ENCODE peak calls at places on chromosomes 13 and 19, in four cellular contexts. G, X, Z and Y are unnamed samples.

GRCh38 chr13:41409611-41410010 is 47.7 kb upstream of the RGCC start:
- DNase-seq in G (no peak), X (peak; percentile 41), Z (no peak), Y (no peak)

GRCh38 chr13:74062933-74063332 is 71.3 kb downstream of the KLF12 start:
- DNase-seq in G (no peak), X (no peak), Z (peak; percentile 25), Y (no peak)

GRCh38 chr19:1590641-1591397 is 1.8 kb downstream of the MBD3 start:
- DNase-seq in G (no peak), Z (no peak), X (no peak), Y (no peak)

GRCh38 chr13:49020328-49020727 is 44.6 kb downstream of the FNDC3A start:
- DNase-seq in X (no peak), G (no peak), Z (no peak), Y (no peak)

GRCh38 chr19:51551673-51552440 is 19.2 kb upstream of the ZNF175 start:
- DNase-seq in X (no peak), Z (no peak), G (no peak), Y (no peak)

GRCh38 chr19:24046550-24046949 is 40.4 kb upstream of the ZNF254 start:
- DNase-seq in G (no peak), Z (no peak), X (no peak), Y (no peak)

GRCh38 chr13:26007774-26008173 is 44.0 kb downstream of the SHISA2 start:
- DNase-seq in Z (no peak), X (no peak), G (no peak), Y (no peak)

GRCh38 chr19:55473613-55474012 is 2.8 kb upstream of the ZNF628 start:
- DNase-seq in X (no peak), G (no peak), Z (no peak), Y (no peak)

GRCh38 chr19:19482785-19483625 is 32.3 kb downstream of the TSSK6 start:
- DNase-seq in G (no peak), Z (no peak), X (no peak), Y (no peak)

GRCh38 chr13:63433546-63434150 is 2018.0 kb upstream of the PCDH20 start:
- DNase-seq in G (no peak), Z (no peak), X (peak; percentile 7), Y (no peak)

GRCh38 chr13:87893982-87894527 is 222.9 kb downstream of the SLITRK5 start:
- DNase-seq in X (no peak), G (no peak), Z (no peak), Y (no peak)

GRCh38 chr13:25602206-25602605 is 230.4 kb downstream of the ATP8A2 start:
- DNase-seq in Z (no peak), G (no peak), X (no peak), Y (no peak)

GRCh38 chr19:45451181-45451849 is 16.5 kb upstream of the FOSB start:
- DNase-seq in Z (no peak), X (peak; percentile 81), G (no peak), Y (no peak)

GRCh38 chr19:5705552-5705951 is 14.4 kb downstream of the LONP1 start:
- DNase-seq in Z (no peak), G (no peak), X (no peak), Y (no peak)

GRCh38 chr19:34555447-34555846 is 73.9 kb downstream of the WTIP start:
- DNase-seq in Z (no peak), X (peak; percentile 9), G (no peak), Y (no peak)

GRCh38 chr13:50644081-50644871 is 199.2 kb downstream of the DLEU7 start:
- DNase-seq in X (peak; percentile 73), G (no peak), Z (no peak), Y (no peak)

GRCh38 chr13:30819136-30819875 is 84.0 kb downstream of the ALOX5AP start:
- DNase-seq in G (no peak), X (no peak), Z (no peak), Y (no peak)

GRCh38 chr19:48363500-48363809 is 285 bp downstream of the TMEM143 start:
- DNase-seq in X (no peak), Z (peak; percentile 87), G (peak; percentile 36), Y (no peak)

GRCh38 chr19:5369962-5370367 is 29.4 kb upstream of the PTPRS start:
- DNase-seq in Z (no peak), X (no peak), G (peak; percentile 48), Y (no peak)

GRCh38 chr13:91592050-91593014 is 193.9 kb downstream of the GPC5 start:
- DNase-seq in Z (no peak), G (no peak), X (no peak), Y (no peak)

GRCh38 chr13:107392205-107392604 is 823.1 kb downstream of the LIG4 start:
- DNase-seq in X (no peak), G (no peak), Z (no peak), Y (no peak)

GRCh38 chr13:39600766-39601165 is 2.2 kb downstream of the LHFPL6 start:
- DNase-seq in Z (no peak), X (no peak), G (no peak), Y (no peak)

GRCh38 chr13:36850790-36851438 is 31.9 kb downstream of the RFXAP start:
- DNase-seq in X (no peak), Z (no peak), G (no peak), Y (no peak)

GRCh38 chr13:50015750-50016149 is 506 bp downstream of the KCNRG start:
- DNase-seq in Z (no peak), X (no peak), G (no peak), Y (no peak)

GRCh38 chr19:15562861-15563260 is 52.2 kb upstream of the CYP4F8 start:
- DNase-seq in X (peak; percentile 26), Z (no peak), G (no peak), Y (no peak)

GRCh38 chr19:6740589-6741348 is 1.3 kb downstream of the TRIP10 start:
- DNase-seq in Z (peak; percentile 77), G (no peak), X (peak; percentile 35), Y (no peak)

GRCh38 chr13:31276386-31276785 is 76.6 kb downstream of the B3GLCT start:
- DNase-seq in Z (no peak), X (no peak), G (no peak), Y (no peak)

GRCh38 chr13:59750860-59751259 is 412.9 kb downstream of the DIAPH3 start:
- DNase-seq in X (peak; percentile 32), G (no peak), Z (no peak), Y (peak; percentile 34)
- TF ChIP-seq CTCF in X (no peak), G (no peak), Z (no peak), Y (no peak)

DNA sequence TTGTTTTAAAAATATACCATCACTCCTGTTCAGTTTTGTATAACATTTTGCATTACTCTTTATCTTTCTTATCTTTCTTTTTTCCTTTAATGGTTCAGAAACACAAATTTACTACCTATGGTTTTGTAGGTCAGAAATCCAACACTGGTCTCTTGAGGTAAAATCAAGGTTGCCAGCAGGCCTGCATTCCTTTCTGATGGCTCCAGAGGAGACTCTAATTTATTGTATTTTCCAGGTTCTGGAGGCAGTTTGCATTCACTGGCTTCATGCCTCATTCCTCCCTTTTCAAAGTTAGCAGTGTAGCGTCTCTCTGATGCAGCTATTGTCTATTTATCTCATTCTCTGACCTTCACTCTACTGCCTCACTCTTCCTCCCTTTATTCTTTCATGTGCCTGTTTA is 767.4 kb downstream of the SLITRK6 start:
- DNase-seq in G (no peak), X (no peak), Z (no peak), Y (no peak)
- TF ChIP-seq CTCF in G (no peak), X (no peak), Z (no peak), Y (no peak)

DNA sequence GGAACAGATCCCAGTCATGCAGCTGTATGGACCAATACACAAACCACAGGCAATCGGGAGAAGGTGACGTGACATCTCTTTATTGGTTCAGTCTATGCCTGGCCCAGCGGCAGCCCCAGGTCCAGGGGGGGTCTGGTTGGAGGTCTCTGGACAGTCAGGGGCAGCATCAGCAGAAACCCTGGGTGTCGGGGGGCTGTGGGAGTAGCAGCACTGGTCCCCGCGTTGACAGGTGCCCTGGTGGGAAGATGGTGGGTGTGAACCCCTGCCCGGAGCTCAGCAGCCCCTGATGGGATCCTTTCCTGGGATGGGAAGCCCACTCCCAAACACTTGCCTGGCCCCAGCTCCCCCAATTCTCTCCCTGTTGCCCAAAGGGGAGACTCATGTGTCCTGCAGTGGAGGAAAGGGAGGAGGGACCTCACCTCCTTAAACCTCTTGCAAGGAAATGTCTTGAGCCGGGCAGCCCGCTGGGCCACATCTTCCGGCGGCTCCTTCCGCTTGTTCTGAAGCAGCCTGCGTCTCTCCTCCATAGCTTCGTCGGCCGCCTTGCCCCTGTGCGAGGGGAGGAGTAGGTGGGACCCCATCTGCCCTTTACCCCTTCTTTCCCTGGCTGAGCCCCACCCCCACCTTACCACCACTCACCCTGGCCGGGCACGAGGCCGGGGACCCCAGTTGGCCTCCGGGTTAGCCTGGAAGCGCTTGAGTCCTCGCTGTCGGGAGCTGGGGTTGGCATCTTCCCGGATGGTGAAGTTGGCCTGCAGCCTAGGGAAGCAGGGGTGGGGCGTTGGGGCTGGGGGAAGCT is 2.4 kb upstream of the LYL1 start:
- DNase-seq in G (no peak), Z (peak; percentile 36), X (no peak), Y (no peak)
- TF ChIP-seq CTCF in G (no peak), Z (no peak), X (no peak), Y (no peak)

GRCh38 chr13:112136095-112136494 is 69.1 kb downstream of the SOX1 start:
- DNase-seq in G (no peak), X (no peak), Z (no peak), Y (no peak)
- TF ChIP-seq CTCF in G (no peak), X (no peak), Z (no peak), Y (no peak)

GRCh38 chr13:34019870-34020269 is 201.9 kb downstream of the RFC3 start:
- DNase-seq in G (no peak), X (no peak), Z (no peak), Y (no peak)
- TF ChIP-seq CTCF in G (no peak), X (no peak), Z (no peak), Y (no peak)